ENCODE peak calls at places on chromosomes 12 and 14, in six cellular contexts. One of them, this sample, is unnamed.

GRCh38 chr14:103501041-103501870 is 21.4 kb downstream of the CKB start:
- DNase-seq in fibroblast of pulmonary artery: no peak
- DNase-seq in heart right ventricle: no peak
- DNase-seq in adipocyte: no peak
- DNase-seq in GM23248: no peak
- DNase-seq in GM23338: no peak
- DNase-seq in this sample: no peak

GRCh38 chr14:93897476-93897845 is 29.7 kb upstream of the FAM181A start:
- DNase-seq in fibroblast of pulmonary artery: no peak
- DNase-seq in heart right ventricle: no peak
- DNase-seq in adipocyte: no peak
- DNase-seq in GM23248: no peak
- DNase-seq in GM23338: no peak
- DNase-seq in this sample: no peak

GRCh38 chr12:3882896-3883564 is 9.8 kb upstream of the PARP11 start:
- DNase-seq in fibroblast of pulmonary artery: peak
- DNase-seq in heart right ventricle: no peak
- DNase-seq in adipocyte: no peak
- DNase-seq in GM23248: peak
- DNase-seq in GM23338: peak
- DNase-seq in this sample: peak

GRCh38 chr12:70154960-70155589 is 88.2 kb upstream of the CNOT2 start:
- DNase-seq in fibroblast of pulmonary artery: peak
- DNase-seq in heart right ventricle: no peak
- DNase-seq in adipocyte: no peak
- DNase-seq in GM23248: no peak
- DNase-seq in GM23338: peak
- DNase-seq in this sample: peak

GRCh38 chr14:101083564-101084435 is 180.3 kb upstream of the RTL1 start:
- DNase-seq in fibroblast of pulmonary artery: no peak
- DNase-seq in heart right ventricle: no peak
- DNase-seq in adipocyte: no peak
- DNase-seq in GM23248: peak
- DNase-seq in GM23338: peak
- DNase-seq in this sample: peak

GRCh38 chr12:121803861-121804416 is at the start of gene SETD1B:
- DNase-seq in fibroblast of pulmonary artery: peak
- DNase-seq in heart right ventricle: peak
- DNase-seq in adipocyte: peak
- DNase-seq in GM23248: peak
- DNase-seq in GM23338: peak
- DNase-seq in this sample: peak

GRCh38 chr14:95381726-95382125 is 62.0 kb upstream of the CLMN start:
- DNase-seq in fibroblast of pulmonary artery: no peak
- DNase-seq in heart right ventricle: no peak
- DNase-seq in adipocyte: no peak
- DNase-seq in GM23248: no peak
- DNase-seq in GM23338: no peak
- DNase-seq in this sample: no peak

GRCh38 chr12:12859690-12860089 is 31.7 kb upstream of the GPRC5A start:
- DNase-seq in fibroblast of pulmonary artery: no peak
- DNase-seq in heart right ventricle: no peak
- DNase-seq in adipocyte: no peak
- DNase-seq in GM23248: peak
- DNase-seq in GM23338: no peak
- DNase-seq in this sample: no peak

GRCh38 chr12:109723311-109723791 is 9.7 kb downstream of the FAM222A start:
- DNase-seq in fibroblast of pulmonary artery: no peak
- DNase-seq in heart right ventricle: peak
- DNase-seq in adipocyte: no peak
- DNase-seq in GM23248: no peak
- DNase-seq in GM23338: no peak
- DNase-seq in this sample: no peak

GRCh38 chr14:51661504-51661903 is 9.8 kb downstream of the FRMD6 start:
- DNase-seq in fibroblast of pulmonary artery: no peak
- DNase-seq in heart right ventricle: no peak
- DNase-seq in adipocyte: no peak
- DNase-seq in GM23248: peak
- DNase-seq in GM23338: no peak
- DNase-seq in this sample: no peak

GRCh38 chr12:106147956-106148355 is 9.2 kb upstream of the NUAK1 start:
- DNase-seq in fibroblast of pulmonary artery: no peak
- DNase-seq in heart right ventricle: peak
- DNase-seq in adipocyte: no peak
- DNase-seq in GM23248: no peak
- DNase-seq in GM23338: no peak
- DNase-seq in this sample: no peak

GRCh38 chr14:55912344-55912743 is 205.9 kb upstream of the PELI2 start:
- DNase-seq in fibroblast of pulmonary artery: no peak
- DNase-seq in heart right ventricle: no peak
- DNase-seq in adipocyte: no peak
- DNase-seq in GM23248: no peak
- DNase-seq in GM23338: no peak
- DNase-seq in this sample: no peak

GRCh38 chr12:59164226-59164625 is 243.9 kb upstream of the LRIG3 start:
- DNase-seq in fibroblast of pulmonary artery: no peak
- DNase-seq in heart right ventricle: no peak
- DNase-seq in adipocyte: no peak
- DNase-seq in GM23248: no peak
- DNase-seq in GM23338: no peak
- DNase-seq in this sample: no peak

GRCh38 chr12:4272014-4272975 is 1.3 kb upstream of the CCND2 start:
- DNase-seq in fibroblast of pulmonary artery: peak
- DNase-seq in heart right ventricle: peak
- DNase-seq in adipocyte: peak
- DNase-seq in GM23248: peak
- DNase-seq in GM23338: peak
- DNase-seq in this sample: peak

GRCh38 chr14:22556021-22556989 is 32.7 kb downstream of the DAD1 start:
- DNase-seq in fibroblast of pulmonary artery: peak
- DNase-seq in heart right ventricle: peak
- DNase-seq in adipocyte: no peak
- DNase-seq in GM23248: peak
- DNase-seq in GM23338: peak
- DNase-seq in this sample: no peak

GRCh38 chr12:42761601-42762350 is 172.2 kb upstream of the PRICKLE1 start:
- DNase-seq in fibroblast of pulmonary artery: no peak
- DNase-seq in heart right ventricle: no peak
- DNase-seq in adipocyte: no peak
- DNase-seq in GM23248: peak
- DNase-seq in GM23338: no peak
- DNase-seq in this sample: no peak

GRCh38 chr14:94054401-94054800 is 26.6 kb downstream of the DDX24 start:
- DNase-seq in fibroblast of pulmonary artery: no peak
- DNase-seq in heart right ventricle: no peak
- DNase-seq in adipocyte: no peak
- DNase-seq in GM23248: no peak
- DNase-seq in GM23338: no peak
- DNase-seq in this sample: no peak

GRCh38 chr12:122394626-122395194 is 27.8 kb downstream of the CLIP1 start:
- DNase-seq in fibroblast of pulmonary artery: no peak
- DNase-seq in heart right ventricle: no peak
- DNase-seq in adipocyte: peak
- DNase-seq in GM23248: peak
- DNase-seq in GM23338: no peak
- DNase-seq in this sample: no peak

GRCh38 chr12:70449074-70449757 is 83.1 kb downstream of the KCNMB4 start:
- DNase-seq in fibroblast of pulmonary artery: no peak
- DNase-seq in heart right ventricle: no peak
- DNase-seq in adipocyte: peak
- DNase-seq in GM23248: peak
- DNase-seq in GM23338: no peak
- DNase-seq in this sample: no peak

GRCh38 chr14:100438678-100439592 is 115.8 kb downstream of the SLC25A47 start:
- DNase-seq in fibroblast of pulmonary artery: peak
- DNase-seq in heart right ventricle: no peak
- DNase-seq in adipocyte: peak
- DNase-seq in GM23248: peak
- DNase-seq in GM23338: no peak
- DNase-seq in this sample: no peak

GRCh38 chr12:113333877-113334785 is 778 bp downstream of the SLC8B1 start:
- DNase-seq in fibroblast of pulmonary artery: no peak
- DNase-seq in heart right ventricle: no peak
- DNase-seq in adipocyte: no peak
- DNase-seq in GM23248: peak
- DNase-seq in GM23338: no peak
- DNase-seq in this sample: no peak

GRCh38 chr12:46661161-46661845 is 164.5 kb downstream of the SLC38A4 start:
- DNase-seq in fibroblast of pulmonary artery: peak
- DNase-seq in heart right ventricle: peak
- DNase-seq in adipocyte: peak
- DNase-seq in GM23248: peak
- DNase-seq in GM23338: peak
- DNase-seq in this sample: peak

GRCh38 chr14:103561381-103562134 is 899 bp downstream of the BAG5 start:
- DNase-seq in fibroblast of pulmonary artery: peak
- DNase-seq in heart right ventricle: peak
- DNase-seq in adipocyte: peak
- DNase-seq in GM23248: peak
- DNase-seq in GM23338: peak
- DNase-seq in this sample: peak

GRCh38 chr12:107653519-107653918 is 32.1 kb upstream of the PWP1 start:
- DNase-seq in fibroblast of pulmonary artery: no peak
- DNase-seq in heart right ventricle: no peak
- DNase-seq in adipocyte: no peak
- DNase-seq in GM23248: no peak
- DNase-seq in GM23338: no peak
- DNase-seq in this sample: no peak

DNA sequence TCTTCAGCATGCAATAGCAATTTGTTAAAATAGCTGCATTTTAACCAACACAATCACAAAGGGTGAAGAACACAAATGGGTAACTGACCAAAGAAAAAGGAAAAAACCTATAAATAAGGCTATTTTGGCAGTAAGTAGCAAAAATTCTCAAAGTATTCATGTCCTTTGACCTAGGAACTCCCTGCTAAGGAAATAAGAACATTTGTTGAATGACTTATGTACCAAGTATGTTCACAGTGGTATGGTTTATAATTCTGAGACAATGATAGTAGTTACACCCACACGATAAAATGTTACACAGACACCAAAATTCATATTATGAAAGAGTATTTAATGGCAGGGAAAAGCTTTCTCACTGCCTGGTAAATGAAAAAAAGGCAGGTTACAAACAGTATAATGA is 16.9 kb downstream of the CCDC88C start:
- DNase-seq in fibroblast of pulmonary artery: peak
- DNase-seq in heart right ventricle: no peak
- DNase-seq in adipocyte: no peak
- DNase-seq in GM23248: no peak
- DNase-seq in GM23338: no peak
- DNase-seq in this sample: no peak
- H3K4me3 ChIP-seq in fibroblast of pulmonary artery: no peak
- H3K4me3 ChIP-seq in heart right ventricle: no peak
- H3K4me3 ChIP-seq in adipocyte: no peak
- H3K4me3 ChIP-seq in GM23248: no peak
- H3K4me3 ChIP-seq in GM23338: no peak
- H3K4me3 ChIP-seq in this sample: no peak

DNA sequence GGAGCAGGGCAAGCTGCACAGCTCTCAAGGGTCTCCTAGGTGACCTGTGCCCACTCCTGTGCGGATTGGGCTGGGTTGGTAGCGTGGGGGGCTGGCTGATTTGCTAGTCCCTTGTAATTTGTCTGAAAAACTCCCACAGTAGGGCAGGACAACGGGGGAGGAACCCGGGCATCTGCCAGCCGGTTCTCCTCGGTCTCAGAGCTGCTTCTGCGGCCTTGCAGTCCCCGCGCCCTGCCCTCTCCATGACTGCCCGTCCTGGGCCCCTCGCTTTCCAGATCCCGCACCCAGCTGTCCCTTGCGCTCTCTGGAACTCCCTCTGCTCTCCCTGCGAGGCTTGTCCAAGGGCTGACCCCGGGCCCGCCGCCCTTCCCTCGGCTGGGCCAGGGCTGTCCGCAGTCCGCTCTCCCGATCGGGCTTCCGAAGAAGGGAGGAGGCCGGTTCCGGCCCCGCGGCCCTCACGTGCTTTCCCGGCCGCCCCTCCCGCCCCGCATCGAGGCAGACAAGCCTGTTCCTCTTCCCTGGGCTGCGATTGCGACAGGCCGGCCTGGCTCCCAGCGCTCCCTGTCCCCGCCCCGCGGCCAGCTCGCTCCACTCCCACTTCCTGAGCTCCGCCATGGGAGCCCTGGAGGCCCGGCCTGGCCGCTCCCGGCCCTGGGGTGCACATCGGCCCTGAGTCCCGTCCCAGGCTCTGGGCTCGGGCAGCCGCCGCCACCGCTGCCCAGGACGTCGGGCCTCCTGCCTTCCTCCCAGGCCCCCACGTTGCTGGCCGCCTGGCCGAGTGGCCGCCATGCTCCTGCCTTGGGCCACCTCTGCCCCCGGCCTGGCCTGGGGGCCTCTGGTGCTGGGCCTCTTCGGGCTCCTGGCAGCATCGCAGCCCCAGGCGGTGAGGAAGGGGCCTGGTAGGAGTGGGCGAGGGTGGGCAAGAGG is at the start of gene LTBR:
- DNase-seq in fibroblast of pulmonary artery: peak
- DNase-seq in heart right ventricle: peak
- DNase-seq in adipocyte: peak
- DNase-seq in GM23248: peak
- DNase-seq in GM23338: peak
- DNase-seq in this sample: peak
- H3K4me3 ChIP-seq in fibroblast of pulmonary artery: peak
- H3K4me3 ChIP-seq in heart right ventricle: peak
- H3K4me3 ChIP-seq in adipocyte: peak
- H3K4me3 ChIP-seq in GM23248: peak
- H3K4me3 ChIP-seq in GM23338: peak
- H3K4me3 ChIP-seq in this sample: no peak

DNA sequence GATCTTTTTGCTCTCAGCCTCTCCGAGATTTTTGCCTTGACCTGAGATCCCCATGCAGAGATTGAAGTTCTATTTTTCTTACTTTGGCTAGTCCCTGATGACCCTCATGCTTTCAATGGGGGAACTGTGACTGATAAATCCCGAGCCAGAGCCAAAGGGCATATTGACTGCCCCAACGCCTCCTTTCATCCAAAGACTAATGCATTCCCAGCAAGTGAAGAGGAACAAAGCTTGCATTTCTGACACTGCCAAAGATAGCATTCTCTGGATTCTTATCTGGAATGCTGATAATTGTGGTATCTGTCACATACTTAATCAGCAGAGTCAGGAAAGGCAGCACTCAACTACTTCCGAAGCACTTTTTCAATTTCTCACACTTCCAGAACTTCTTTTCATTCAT is 152.3 kb upstream of the EGLN3 start:
- DNase-seq in fibroblast of pulmonary artery: no peak
- DNase-seq in heart right ventricle: no peak
- DNase-seq in adipocyte: no peak
- DNase-seq in GM23248: no peak
- DNase-seq in GM23338: no peak
- DNase-seq in this sample: peak
- H3K4me3 ChIP-seq in fibroblast of pulmonary artery: no peak
- H3K4me3 ChIP-seq in heart right ventricle: no peak
- H3K4me3 ChIP-seq in adipocyte: no peak
- H3K4me3 ChIP-seq in GM23248: no peak
- H3K4me3 ChIP-seq in GM23338: no peak
- H3K4me3 ChIP-seq in this sample: no peak

DNA sequence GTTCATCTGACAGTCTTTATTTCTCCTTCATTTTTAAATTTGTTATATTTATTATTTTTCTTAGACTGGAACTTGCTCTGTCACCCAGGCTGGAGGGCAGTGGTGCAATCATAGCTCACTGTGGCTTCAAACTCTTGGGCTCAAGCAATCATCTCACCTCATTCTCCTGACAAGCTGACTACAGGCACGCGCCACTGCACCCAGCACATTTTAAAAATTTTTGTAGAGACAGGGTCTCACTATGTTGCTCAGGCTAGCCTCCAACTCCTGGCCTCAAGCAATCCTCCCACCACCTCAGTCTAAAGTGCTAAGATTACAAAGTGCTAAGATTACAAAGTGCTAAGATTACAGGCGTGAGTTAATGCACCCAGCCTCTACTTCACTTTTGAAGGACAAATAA is 96.6 kb downstream of the RALGAPA1 start:
- DNase-seq in fibroblast of pulmonary artery: no peak
- DNase-seq in heart right ventricle: no peak
- DNase-seq in adipocyte: no peak
- DNase-seq in GM23248: no peak
- DNase-seq in GM23338: no peak
- DNase-seq in this sample: peak
- H3K4me3 ChIP-seq in fibroblast of pulmonary artery: no peak
- H3K4me3 ChIP-seq in heart right ventricle: no peak
- H3K4me3 ChIP-seq in adipocyte: no peak
- H3K4me3 ChIP-seq in GM23248: no peak
- H3K4me3 ChIP-seq in GM23338: no peak
- H3K4me3 ChIP-seq in this sample: no peak

This sample was measured in mesendoderm.